ENCODE peak calls at places on chromosomes 3 and 15, in seven cellular contexts. L, Z, K, A, I, V and U are unnamed samples.

GRCh38 chr3:49900491-49901153 is 3.1 kb downstream of the MST1R start:
- DNase-seq in L (peak; percentile 90), Z (peak; percentile 86), K (no peak), A (peak; percentile 33), I (no peak), V (no peak), U (peak; percentile 67)

GRCh38 chr3:12227833-12228232 is 61.0 kb upstream of the PPARG start:
- DNase-seq in L (peak; percentile 89), Z (no peak), K (peak; percentile 69), A (no peak), I (no peak), V (no peak), U (no peak)

GRCh38 chr3:159929894-159930235 is 58.8 kb upstream of the IL12A start:
- DNase-seq in L (no peak), Z (no peak), K (no peak), A (no peak), I (no peak), V (no peak), U (no peak)

GRCh38 chr15:49428392-49429095 is 5.5 kb downstream of the FGF7 start:
- DNase-seq in L (peak; percentile 69), Z (no peak), K (no peak), A (peak; percentile 40), I (no peak), V (no peak), U (peak; percentile 61)

GRCh38 chr15:40594429-40594836 is 384 bp downstream of the KNL1 start:
- DNase-seq in L (peak; percentile 82), Z (peak; percentile 73), K (peak; percentile 42), A (peak; percentile 40), I (no peak), V (peak; percentile 53), U (peak; percentile 73)

GRCh38 chr3:32951410-32951811 is at the start of gene CCR4:
- DNase-seq in L (no peak), Z (no peak), K (no peak), A (no peak), I (no peak), V (no peak), U (no peak)

GRCh38 chr3:39191773-39192172 is 622 bp downstream of the XIRP1 start:
- DNase-seq in L (no peak), Z (no peak), K (no peak), A (no peak), I (no peak), V (no peak), U (no peak)

GRCh38 chr3:136070334-136070733 is 104.8 kb downstream of the PPP2R3A start:
- DNase-seq in L (peak; percentile 93), Z (no peak), K (peak; percentile 65), A (no peak), I (no peak), V (no peak), U (no peak)

GRCh38 chr15:63385911-63386531 is 4.4 kb upstream of the CA12 start:
- DNase-seq in L (no peak), Z (no peak), K (no peak), A (no peak), I (no peak), V (no peak), U (no peak)

GRCh38 chr3:171335559-171335958 is 124.6 kb downstream of the TNIK start:
- DNase-seq in L (no peak), Z (no peak), K (no peak), A (no peak), I (no peak), V (no peak), U (no peak)

GRCh38 chr3:188979236-188979635 is 192.5 kb upstream of the TPRG1 start:
- DNase-seq in L (no peak), Z (no peak), K (no peak), A (no peak), I (no peak), V (no peak), U (no peak)

GRCh38 chr3:190366145-190366544 is 21.8 kb upstream of the CLDN16 start:
- DNase-seq in L (peak; percentile 46), Z (no peak), K (no peak), A (no peak), I (no peak), V (no peak), U (no peak)

GRCh38 chr3:16295298-16295890 is 30.4 kb downstream of the OXNAD1 start:
- DNase-seq in L (no peak), Z (no peak), K (no peak), A (no peak), I (no peak), V (no peak), U (no peak)

GRCh38 chr3:87924485-87924884 is 134.3 kb downstream of the CGGBP1 start:
- DNase-seq in L (peak; percentile 1), Z (no peak), K (no peak), A (no peak), I (no peak), V (no peak), U (no peak)

GRCh38 chr15:78804391-78804792 is 6.9 kb downstream of the ADAMTS7 start:
- DNase-seq in L (no peak), Z (no peak), K (no peak), A (peak; percentile 40), I (no peak), V (no peak), U (peak; percentile 68)

GRCh38 chr3:141000027-141000663 is 51.0 kb upstream of the SPSB4 start:
- DNase-seq in L (peak; percentile 73), Z (peak; percentile 61), K (peak; percentile 62), A (peak; percentile 63), I (peak; percentile 4), V (peak; percentile 52), U (peak; percentile 78)